ENCODE peak calls at places on chromosomes 2 and 18, in seven cellular contexts. R is chondrocyte, D is cardiac fibroblast, Z is Calu3, O is RWPE2, I is HFFc6, K is progenitor cell of endocrine pancreas. S is an unnamed sample.
A peak's percentile ranks its signal among the peaks of the same experiment; 100 is the strongest.

GRCh38 chr2:236569593-236569973 is at the start of gene ACKR3:
- DNase-seq in I (peak; percentile 42), D (peak; percentile 88), K (peak; percentile 52), Z (peak; percentile 76), R (peak; percentile 86), O (no peak), S (peak; percentile 77)

GRCh38 chr2:45882707-45883106 is 231.2 kb downstream of the PRKCE start:
- DNase-seq in Z (no peak), D (peak; percentile 78), I (no peak), K (no peak), R (no peak), O (no peak), S (no peak)

GRCh38 chr2:200863655-200864205 is 728 bp downstream of the CLK1 start:
- DNase-seq in Z (peak; percentile 17), O (no peak), R (no peak), I (no peak), D (no peak), K (no peak), S (no peak)

GRCh38 chr2:220191031-220191430 is 563.6 kb downstream of the SLC4A3 start:
- DNase-seq in I (no peak), K (no peak), O (no peak), D (no peak), R (no peak), Z (no peak), S (no peak)

GRCh38 chr2:241575624-241576292 is 17.2 kb downstream of the BOK start:
- DNase-seq in K (no peak), R (peak; percentile 14), O (no peak), I (no peak), Z (no peak), D (no peak), S (no peak)

GRCh38 chr2:239644016-239644415 is 243.2 kb upstream of the HDAC4 start:
- DNase-seq in K (no peak), D (peak; percentile 6), O (no peak), Z (no peak), I (peak; percentile 12), R (no peak), S (peak; percentile 30)

GRCh38 chr2:71064754-71065621 is 3.5 kb upstream of the NAGK start:
- DNase-seq in K (no peak), O (no peak), Z (no peak), D (no peak), I (no peak), R (no peak), S (no peak)

GRCh38 chr2:189836644-189837043 is 52.4 kb downstream of the PMS1 start:
- DNase-seq in K (no peak), D (peak; percentile 64), R (no peak), Z (no peak), I (peak; percentile 68), O (no peak), S (no peak)

GRCh38 chr2:233208382-233209116 is 42.9 kb upstream of the ATG16L1 start:
- DNase-seq in R (no peak), D (no peak), K (no peak), I (no peak), Z (peak; percentile 49), O (no peak), S (no peak)

GRCh38 chr18:55415258-55415871 is 172.6 kb downstream of the TCF4 start:
- DNase-seq in O (no peak), K (peak; percentile 59), I (peak; percentile 66), D (peak; percentile 93), R (no peak), Z (peak; percentile 78), S (peak; percentile 81)

GRCh38 chr2:225590932-225591331 is 191.4 kb downstream of the NYAP2 start:
- DNase-seq in O (no peak), D (no peak), Z (no peak), K (no peak), I (no peak), R (no peak), S (no peak)

GRCh38 chr2:56981554-56981953 is 797.8 kb downstream of the CCDC85A start:
- DNase-seq in I (peak; percentile 72), K (no peak), D (no peak), Z (no peak), O (no peak), R (no peak), S (no peak)

GRCh38 chr2:197359859-197360258 is 49.3 kb upstream of the ANKRD44 start:
- DNase-seq in K (no peak), I (no peak), O (no peak), Z (no peak), R (no peak), D (no peak), S (no peak)

GRCh38 chr2:189613650-189614420 is 33.2 kb upstream of the SLC40A1 start:
- DNase-seq in I (peak; percentile 61), R (no peak), Z (no peak), D (peak; percentile 75), K (no peak), O (no peak), S (peak; percentile 32)

GRCh38 chr2:223109341-223109740 is 57.4 kb downstream of the KCNE4 start:
- DNase-seq in D (no peak), Z (no peak), R (no peak), K (no peak), I (peak; percentile 69), O (no peak), S (no peak)

GRCh38 chr2:173652731-173653426 is 298.2 kb downstream of the CDCA7 start:
- DNase-seq in K (no peak), R (no peak), I (peak; percentile 98), Z (peak; percentile 66), O (peak; percentile 84), D (peak; percentile 92), S (no peak)

GRCh38 chr2:71672011-71672639 is 218.8 kb downstream of the DYSF start:
- DNase-seq in D (no peak), R (peak; percentile 77), O (no peak), K (no peak), Z (no peak), I (no peak), S (no peak)

GRCh38 chr2:21263622-21264021 is 139.9 kb downstream of the TDRD15 start:
- DNase-seq in I (no peak), D (no peak), K (no peak), R (no peak), O (no peak), Z (no peak), S (no peak)

GRCh38 chr2:43075906-43076585 is 150.4 kb downstream of the ZFP36L2 start:
- DNase-seq in K (no peak), I (peak; percentile 74), O (no peak), D (peak; percentile 87), R (no peak), Z (no peak), S (no peak)

GRCh38 chr2:43074052-43074451 is 152.4 kb downstream of the ZFP36L2 start:
- DNase-seq in D (no peak), R (no peak), O (no peak), Z (no peak), K (no peak), I (no peak), S (no peak)

GRCh38 chr2:43076676-43077075 is 149.7 kb downstream of the ZFP36L2 start:
- DNase-seq in Z (no peak), R (no peak), O (no peak), D (no peak), I (no peak), K (no peak), S (no peak)

GRCh38 chr2:43074592-43075053 is 151.8 kb downstream of the ZFP36L2 start:
- DNase-seq in I (no peak), D (no peak), R (no peak), K (no peak), Z (no peak), O (no peak), S (no peak)

DNA sequence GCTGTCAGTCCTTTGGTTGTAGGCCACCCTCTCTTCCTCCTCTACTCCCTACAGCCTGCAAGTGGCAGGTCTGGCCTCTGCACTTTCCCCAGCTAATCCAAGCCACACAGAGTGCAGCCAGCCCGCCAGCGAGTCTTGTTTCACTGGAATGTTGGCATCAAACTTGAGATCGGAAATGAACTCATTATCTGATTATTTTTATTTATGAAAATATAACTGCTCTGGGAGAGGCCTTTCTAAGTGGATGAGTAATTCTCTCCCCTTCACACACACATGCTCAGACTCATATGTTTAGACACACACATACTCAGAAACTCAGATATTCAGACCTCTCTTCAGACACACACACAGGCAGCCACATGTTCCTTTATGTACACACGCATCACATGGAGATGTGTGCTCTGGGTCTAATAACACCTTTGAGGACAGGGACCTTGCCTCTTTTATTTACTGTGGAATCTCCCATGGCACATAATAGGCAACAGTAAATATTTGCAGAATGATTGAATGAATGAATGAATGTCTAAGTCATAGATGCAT is 151.3 kb downstream of the ZFP36L2 start:
- DNase-seq in Z (peak; percentile 72), K (no peak), I (peak; percentile 98), D (peak; percentile 96), O (no peak), R (no peak), S (no peak)
- TF ChIP-seq CTCF in Z (no peak), K (no peak), I (peak; percentile 27), D (peak; percentile 21), O (peak; percentile 13), R (peak; percentile 43), S (no peak)

GRCh38 chr18:32072321-32072720 is 19.4 kb upstream of the RNF138 start:
- DNase-seq in Z (no peak), I (no peak), O (no peak), D (peak; percentile 11), K (no peak), R (no peak), S (no peak)
- TF ChIP-seq CTCF in Z (peak; percentile 59), I (peak; percentile 66), O (peak; percentile 54), D (peak; percentile 30), K (peak; percentile 55), R (peak; percentile 77), S (peak; percentile 66)

GRCh38 chr18:33195795-33196194 is 244.7 kb downstream of the CCDC178 start:
- DNase-seq in K (no peak), O (no peak), R (no peak), Z (no peak), D (no peak), I (no peak), S (no peak)

GRCh38 chr18:33205777-33206176 is 234.7 kb downstream of the CCDC178 start:
- DNase-seq in Z (no peak), R (no peak), I (no peak), K (no peak), D (no peak), O (no peak), S (no peak)

DNA sequence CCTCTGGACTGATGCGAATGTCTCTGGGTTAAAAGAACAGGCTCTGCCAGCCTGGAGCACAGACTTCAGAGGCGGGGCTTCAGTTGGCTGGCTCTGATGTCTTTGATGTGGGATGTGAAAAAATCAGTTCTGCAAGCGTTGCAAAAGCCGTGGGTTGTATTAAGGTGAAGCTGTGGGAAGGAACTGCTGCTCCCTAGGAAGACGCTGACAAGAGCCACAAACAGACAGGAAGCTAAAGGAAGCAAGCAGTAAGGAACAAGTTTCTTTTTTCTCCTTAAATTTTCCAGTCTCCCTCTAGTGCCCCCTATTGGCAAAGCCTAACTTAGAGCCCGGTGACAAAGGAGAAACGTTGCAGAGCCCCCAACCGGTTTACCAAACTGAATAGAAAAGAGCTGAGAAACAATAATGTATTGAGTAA is 239.0 kb downstream of the CCDC178 start:
- DNase-seq in I (no peak), K (no peak), D (peak; percentile 21), O (no peak), R (no peak), Z (peak; percentile 61), S (peak; percentile 56)
- TF ChIP-seq CTCF in I (no peak), K (peak; percentile 75), D (peak; percentile 51), O (peak; percentile 38), R (peak; percentile 83), Z (peak; percentile 69), S (peak; percentile 84)

DNA sequence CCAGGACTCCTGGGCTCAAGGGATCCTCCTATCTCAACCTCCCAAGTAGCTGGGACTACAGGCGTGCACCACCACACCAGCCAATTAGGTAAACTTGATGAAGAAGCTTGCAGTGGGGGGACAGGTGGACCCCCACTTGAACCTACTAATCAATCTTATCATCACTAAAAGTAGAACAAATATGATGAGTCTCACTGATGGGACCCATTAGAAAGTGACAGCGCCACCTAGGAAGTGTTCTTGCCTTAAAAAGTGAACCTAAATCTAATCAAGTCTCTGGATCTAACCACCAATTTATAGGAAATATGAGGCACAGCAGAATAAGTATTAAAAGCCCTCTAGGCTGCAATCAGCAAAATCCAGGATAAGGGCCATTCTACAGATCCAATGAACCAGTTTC is 79.2 kb downstream of the BIN1 start:
- DNase-seq in Z (no peak), I (no peak), R (no peak), O (no peak), K (no peak), D (no peak), S (no peak)
- TF ChIP-seq CTCF in Z (no peak), I (peak; percentile 62), R (peak; percentile 43), O (no peak), K (peak; percentile 10), D (no peak), S (no peak)